ENCODE peak calls at places on chromosomes 16 and 17, in six cellular contexts. F, T, L, J, G and U are unnamed samples.

GRCh38 chr16:2194166-2194834 is 2.1 kb downstream of the CASKIN1 start:
- DNase-seq in J (no peak), F (no peak), L (no peak), G (no peak), T (no peak), U (no peak)

GRCh38 chr17:56793947-56794346 is 39.8 kb downstream of the C17orf67 start:
- DNase-seq in L (no peak), T (no peak), F (no peak), J (no peak), G (no peak), U (no peak)

GRCh38 chr16:25093208-25094061 is 18.1 kb upstream of the LCMT1 start:
- DNase-seq in J (no peak), F (no peak), G (no peak), T (no peak), L (no peak), U (no peak)

GRCh38 chr16:901149-901548 is 69.6 kb downstream of the LMF1 start:
- DNase-seq in G (no peak), L (no peak), F (no peak), T (no peak), J (no peak), U (no peak)

GRCh38 chr16:28202147-28202746 is 9.5 kb downstream of the XPO6 start:
- DNase-seq in G (no peak), L (no peak), J (no peak), T (no peak), F (no peak), U (no peak)

GRCh38 chr16:23206986-23207385 is 24.4 kb downstream of the SCNN1G start:
- DNase-seq in T (no peak), J (no peak), L (no peak), F (no peak), G (no peak), U (no peak)

GRCh38 chr16:53912155-53912554 is 208.2 kb downstream of the FTO start:
- DNase-seq in J (no peak), F (no peak), G (no peak), T (no peak), L (no peak), U (no peak)

GRCh38 chr16:71288570-71288889 is 672 bp downstream of the CMTR2 start:
- DNase-seq in G (no peak), F (no peak), L (no peak), J (no peak), T (no peak), U (no peak)

GRCh38 chr17:6079155-6079554 is 9.0 kb downstream of the WSCD1 start:
- DNase-seq in G (no peak), T (no peak), L (no peak), F (no peak), J (no peak), U (no peak)

GRCh38 chr17:44564429-44564828 is 7.1 kb downstream of the FZD2 start:
- DNase-seq in J (no peak), L (no peak), G (no peak), F (no peak), T (no peak), U (no peak)

GRCh38 chr17:728911-729310 is 3.5 kb upstream of the TLCD3A start:
- DNase-seq in G (no peak), F (no peak), L (no peak), T (no peak), J (no peak), U (no peak)

GRCh38 chr17:82970067-82970466 is 109.3 kb upstream of the METRNL start:
- DNase-seq in T (no peak), L (no peak), J (no peak), G (no peak), F (no peak), U (no peak)

GRCh38 chr16:4273858-4274291 is 1.1 kb upstream of the TFAP4 start:
- DNase-seq in T (peak; percentile 67), F (peak; percentile 69), J (no peak), G (peak; percentile 78), L (no peak), U (no peak)

GRCh38 chr16:24253192-24253591 is 2.9 kb upstream of the CACNG3 start:
- DNase-seq in T (no peak), L (no peak), F (no peak), G (no peak), J (peak; percentile 61), U (no peak)

GRCh38 chr17:75087558-75088453 is at the start of gene SLC16A5:
- DNase-seq in J (no peak), G (peak; percentile 86), L (peak; percentile 62), F (peak; percentile 93), T (peak; percentile 81), U (peak; percentile 72)

GRCh38 chr17:43018008-43018853 is 4.0 kb downstream of the VAT1 start:
- DNase-seq in F (no peak), L (no peak), T (no peak), J (no peak), G (no peak), U (no peak)

GRCh38 chr17:81528651-81529436 is 667 bp downstream of the FSCN2 start:
- DNase-seq in J (no peak), L (no peak), T (no peak), F (no peak), G (no peak), U (no peak)

GRCh38 chr17:36851230-36851629 is 86.0 kb upstream of the LHX1 start:
- DNase-seq in F (no peak), J (no peak), L (no peak), G (no peak), T (no peak), U (no peak)

GRCh38 chr17:36850794-36851193 is 86.5 kb upstream of the LHX1 start:
- DNase-seq in J (no peak), T (no peak), L (no peak), G (no peak), F (no peak), U (peak; percentile 9)

GRCh38 chr17:36847293-36847645 is 90.0 kb upstream of the LHX1 start:
- DNase-seq in J (no peak), G (no peak), F (no peak), L (no peak), T (no peak), U (no peak)

GRCh38 chr17:36848008-36848902 is 89.0 kb upstream of the LHX1 start:
- DNase-seq in F (no peak), J (no peak), G (no peak), T (no peak), L (no peak), U (no peak)

GRCh38 chr17:36849871-36850348 is 87.4 kb upstream of the LHX1 start:
- DNase-seq in F (no peak), L (no peak), G (no peak), J (no peak), T (no peak), U (peak; percentile 11)
- TF ChIP-seq CTCF in F (no peak), L (no peak), G (no peak), J (no peak), T (no peak), U (peak; percentile 19)

DNA sequence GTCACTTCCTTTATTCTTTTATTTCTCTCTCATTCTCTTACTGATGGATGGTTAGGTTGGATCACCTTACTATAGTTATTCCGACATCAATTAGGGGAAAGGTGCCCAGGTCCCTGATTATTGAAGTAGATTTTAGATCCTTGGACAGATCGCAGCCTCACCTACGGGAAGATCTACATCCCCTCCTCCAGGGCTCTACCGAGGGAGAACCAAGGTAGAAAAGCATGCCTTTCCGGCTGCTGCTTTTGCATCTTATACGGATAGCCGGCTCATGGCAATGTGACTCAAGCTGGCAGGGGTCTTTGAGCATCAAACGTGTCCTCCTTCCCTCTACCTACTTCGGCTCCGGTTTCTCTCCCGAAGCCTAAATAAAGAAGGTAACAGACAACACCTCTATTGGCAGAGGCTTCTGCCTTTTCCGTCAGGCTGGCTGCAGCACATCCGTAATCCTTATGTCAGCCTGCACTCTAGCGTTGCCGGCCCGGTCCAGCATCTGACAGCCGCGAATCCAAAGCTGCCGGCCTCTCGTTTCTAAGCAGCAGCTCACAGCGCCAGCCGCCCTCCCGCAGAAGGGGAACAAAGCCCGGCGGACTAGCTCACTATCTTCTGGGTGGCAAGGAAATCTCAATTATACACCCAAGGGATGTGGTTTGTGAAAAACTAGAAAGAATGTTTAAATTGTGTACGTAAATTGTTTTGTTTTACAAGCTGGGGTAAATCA is 46.9 kb downstream of the IRX6 start:
- DNase-seq in G (peak; percentile 79), J (peak; percentile 75), L (peak; percentile 47), F (peak; percentile 76), T (peak; percentile 59), U (no peak)
- H3K4me3 ChIP-seq in G (no peak overlapping the region), J (peak overlapping the region; percentile 45), L (no peak overlapping the region), F (peak overlapping the region; percentile 26), T (no peak overlapping the region), U (no peak overlapping the region)

DNA sequence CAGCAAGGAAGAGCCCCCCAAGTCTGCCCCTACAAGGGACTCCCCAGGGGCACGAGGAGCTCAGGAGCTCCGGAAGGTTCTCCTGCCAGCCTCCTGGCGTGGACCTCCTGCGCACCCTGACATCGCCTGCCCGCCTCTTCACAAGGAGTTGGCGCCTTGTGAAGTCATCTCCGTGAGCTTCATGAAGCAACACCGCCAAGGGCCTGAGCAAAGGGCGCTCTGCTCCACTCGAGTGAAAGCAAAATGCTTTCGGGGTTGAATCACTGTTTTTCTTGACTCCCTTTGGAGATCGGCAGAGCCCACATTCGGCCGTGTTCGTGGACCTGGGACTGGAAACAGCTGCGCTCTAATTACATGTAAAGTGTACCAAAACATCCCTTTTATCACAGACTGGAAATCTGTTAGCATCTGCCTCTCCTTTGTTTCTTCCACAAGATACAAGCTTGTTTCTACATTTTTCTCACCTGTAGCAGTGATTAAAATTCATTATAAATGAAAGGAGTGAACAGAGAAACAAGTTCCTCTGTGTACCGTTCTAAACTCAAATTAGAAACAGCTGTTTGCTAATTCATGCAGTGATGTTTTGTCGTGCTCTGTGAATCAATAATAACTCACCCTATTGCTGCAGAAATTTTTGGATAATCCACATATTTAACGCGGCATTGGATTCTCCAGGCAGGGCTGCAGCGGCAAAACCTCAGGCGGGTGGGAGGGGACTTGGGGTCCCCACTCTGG is 203.3 kb downstream of the ZNF423 start:
- DNase-seq in F (peak; percentile 30), J (no peak), T (peak; percentile 66), L (peak; percentile 57), G (peak; percentile 82), U (no peak)
- H3K27me3 ChIP-seq in F (no peaks in the 10 kb centered on the region), J (no peaks in the 10 kb centered on the region), T (no peaks in the 10 kb centered on the region), L (no peaks in the 10 kb centered on the region), G (no peaks in the 10 kb centered on the region), U (no peaks in the 10 kb centered on the region)

GRCh38 chr16:73214825-73215481 is 167.0 kb upstream of the ZFHX3 start:
- DNase-seq in G (peak; percentile 75), F (no peak), T (no peak), L (no peak), J (no peak), U (peak; percentile 98)

GRCh38 chr16:73215482-73216377 is 167.8 kb upstream of the ZFHX3 start:
- DNase-seq in F (no peak), G (no peak), T (no peak), J (no peak), L (no peak), U (no peak)

GRCh38 chr16:73219176-73219575 is 171.2 kb upstream of the ZFHX3 start:
- DNase-seq in T (no peak), F (no peak), J (no peak), L (no peak), G (no peak), U (no peak)

GRCh38 chr16:73216932-73217331 is 169.0 kb upstream of the ZFHX3 start:
- DNase-seq in J (no peak), L (no peak), F (no peak), G (no peak), T (no peak), U (no peak)

DNA sequence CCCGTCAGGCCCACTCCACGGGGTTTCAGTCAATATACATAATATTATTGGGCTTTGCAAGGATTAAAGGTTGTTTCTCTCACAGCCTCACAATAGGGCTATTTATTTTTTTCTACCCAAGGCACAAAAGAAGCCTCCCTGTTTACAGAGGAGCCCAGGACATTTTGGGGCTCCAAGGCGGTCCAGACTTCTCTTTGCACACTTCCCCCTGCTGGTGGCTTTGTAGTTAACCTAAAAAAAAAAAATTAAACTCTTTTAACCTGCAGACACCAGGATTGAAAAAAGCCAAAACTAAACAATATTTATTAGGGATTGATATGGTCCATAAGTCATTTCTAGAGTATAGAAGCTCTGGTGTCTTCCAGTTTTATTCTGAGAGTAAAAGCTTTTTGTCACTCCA is 169.7 kb upstream of the ZFHX3 start:
- DNase-seq in G (no peak), J (no peak), T (no peak), F (no peak), L (no peak), U (no peak)
- TF ChIP-seq CTCF in G (no peak), J (no peak), T (no peak), F (no peak), L (no peak), U (peak; percentile 17)